ENCODE peak calls at places on chromosome 21, in eight cellular contexts. Y is stimulated activated CD4-positive, alpha-beta T cell treated with anti-CD3 and anti-CD28 coated beads, Interleukin-2, amount 100 ng/mL, for 24 hours; D is posterior cingulate gyrus; S is activated CD4-positive, alpha-beta memory T cell treated with anti-CD3 and anti-CD28 coated beads for 36 hours; N is CD4-positive, CD25-positive, alpha-beta regulatory T cell; J is cardiac fibroblast; T is fibroblast of lung; F is AG04449. M is an unnamed sample.

GRCh38 chr21:38987551-38988210 is 182.0 kb downstream of the ETS2 start:
- DNase-seq in Y (no peak), D (no peak), S (no peak), N (no peak), J (no peak), T (no peak), F (no peak), M (no peak)

GRCh38 chr21:43355925-43356289 is 71.0 kb downstream of the SIK1 start:
- DNase-seq in Y (no peak), D (no peak), S (peak; percentile 29), N (no peak), J (no peak), T (no peak), F (no peak), M (no peak)

GRCh38 chr21:42840411-42841155 is 38.8 kb downstream of the WDR4 start:
- DNase-seq in Y (no peak), D (no peak), S (no peak), N (no peak), J (no peak), T (no peak), F (no peak), M (no peak)

GRCh38 chr21:18249542-18250152 is 5.0 kb downstream of the CHODL start:
- DNase-seq in Y (no peak), D (no peak), S (no peak), N (no peak), J (no peak), T (no peak), F (no peak), M (no peak)

GRCh38 chr21:25062061-25062460 is 545.2 kb downstream of the MRPL39 start:
- DNase-seq in Y (no peak), D (no peak), S (no peak), N (no peak), J (no peak), T (peak; percentile 37), F (no peak), M (no peak)

GRCh38 chr21:44666401-44667320 is at the start of gene KRTAP12-2:
- DNase-seq in Y (no peak), D (no peak), S (no peak), N (no peak), J (no peak), T (no peak), F (no peak), M (no peak)

GRCh38 chr21:29164330-29164942 is 34.0 kb downstream of the MAP3K7CL start:
- DNase-seq in Y (no peak), D (no peak), S (no peak), N (no peak), J (peak; percentile 95), T (peak; percentile 81), F (no peak), M (no peak)

GRCh38 chr21:40049031-40049958 is 182.1 kb downstream of the PCP4 start:
- DNase-seq in Y (no peak), D (peak; percentile 40), S (no peak), N (no peak), J (no peak), T (peak; percentile 84), F (peak; percentile 38), M (peak; percentile 62)

GRCh38 chr21:26148071-26148470 is 22.5 kb downstream of the APP start:
- DNase-seq in Y (no peak), D (no peak), S (no peak), N (no peak), J (peak; percentile 57), T (no peak), F (no peak), M (no peak)

M was measured in NCI-H1436 treated with DMSO at 0.1 percent for 48 hours.